ENCODE peak calls at places on chromosome 10, in eight cellular contexts. B is GM23338; E is psoas muscle; X is EH; G is hippocampal formation; C is GM06990; N is NCI-H748 treated with DMSO at 0.1 percent for 48 hours; F is stimulated activated CD8-positive, alpha-beta memory T cell treated with anti-CD3 and anti-CD28 coated beads, Interleukin-12 subunit alpha, Interleukin-12 subunit beta, amount 100 ng/mL, for 1 hour. T is an unnamed sample.

GRCh38 chr10:110620108-110620719 is 23.9 kb upstream of the RBM20 start:
- DNase-seq in F (no peak), C (no peak), B (no peak), G (no peak), E (no peak), X (no peak), N (no peak), T (no peak)

GRCh38 chr10:14782691-14783363 is 8.1 kb upstream of the FAM107B start:
- DNase-seq in N (no peak), B (no peak), E (no peak), C (no peak), X (peak), F (no peak), G (no peak), T (peak)

GRCh38 chr10:88618496-88618895 is 31.9 kb downstream of the LIPJ start:
- DNase-seq in N (no peak), E (no peak), G (no peak), F (no peak), C (no peak), B (no peak), X (no peak), T (no peak)

GRCh38 chr10:45064998-45065397 is 64.3 kb downstream of the ZNF22 start:
- DNase-seq in N (no peak), B (no peak), C (no peak), X (no peak), F (no peak), G (no peak), E (no peak), T (no peak)

GRCh38 chr10:122044045-122044661 is 55.2 kb downstream of the TACC2 start:
- DNase-seq in G (no peak), X (peak), E (peak), F (no peak), C (no peak), N (no peak), B (peak), T (peak)

GRCh38 chr10:29922904-29923303 is 136.5 kb downstream of the JCAD start:
- DNase-seq in F (no peak), G (no peak), C (no peak), E (no peak), N (no peak), X (peak), B (peak), T (peak)

GRCh38 chr10:30062582-30062981 is 3.2 kb upstream of the JCAD start:
- DNase-seq in X (no peak), B (no peak), G (no peak), N (no peak), C (no peak), E (no peak), F (no peak), T (no peak)

GRCh38 chr10:126016156-126016805 is 119.9 kb downstream of the FANK1 start:
- DNase-seq in E (no peak), C (no peak), N (no peak), B (no peak), F (no peak), X (no peak), G (no peak), T (no peak)

GRCh38 chr10:101224910-101225823 is 4.1 kb downstream of the LBX1 start:
- DNase-seq in C (no peak), E (peak), X (no peak), N (no peak), B (peak), G (no peak), F (no peak), T (peak)

T was measured in endodermal cell.